ENCODE peak calls at places on chromosome 16, in seven cellular contexts. One of them, this sample, is unnamed.

GRCh38 chr16:84754353-84754856 is 54.6 kb downstream of the USP10 start:
- DNase-seq in hippocampal formation: peak; percentile 66
- DNase-seq in NCI-H82: peak; percentile 88
- DNase-seq in heart left ventricle: no peak
- DNase-seq in NCI-H748 treated with DMSO at 0.1 percent for 48 hours: peak; percentile 55
- DNase-seq in NCI-H1436: peak; percentile 76
- DNase-seq in HTR-8/SVneo: peak; percentile 70
- DNase-seq in this sample: peak; percentile 65

GRCh38 chr16:22388101-22388644 is 13.8 kb upstream of the CDR2 start:
- DNase-seq in NCI-H748 treated with DMSO at 0.1 percent for 48 hours: no peak
- DNase-seq in hippocampal formation: no peak
- DNase-seq in NCI-H1436: peak; percentile 56
- DNase-seq in NCI-H82: no peak
- DNase-seq in HTR-8/SVneo: no peak
- DNase-seq in heart left ventricle: no peak
- DNase-seq in this sample: no peak

GRCh38 chr16:21218135-21218534 is 6.8 kb upstream of the ZP2 start:
- DNase-seq in heart left ventricle: no peak
- DNase-seq in NCI-H82: no peak
- DNase-seq in NCI-H1436: no peak
- DNase-seq in NCI-H748 treated with DMSO at 0.1 percent for 48 hours: no peak
- DNase-seq in hippocampal formation: no peak
- DNase-seq in HTR-8/SVneo: no peak
- DNase-seq in this sample: no peak

GRCh38 chr16:22678311-22678710 is 135.7 kb upstream of the HS3ST2 start:
- DNase-seq in NCI-H82: no peak
- DNase-seq in NCI-H748 treated with DMSO at 0.1 percent for 48 hours: no peak
- DNase-seq in hippocampal formation: no peak
- DNase-seq in heart left ventricle: no peak
- DNase-seq in HTR-8/SVneo: no peak
- DNase-seq in NCI-H1436: no peak
- DNase-seq in this sample: no peak

GRCh38 chr16:2743007-2743810 is 9.2 kb upstream of the SRRM2 start:
- DNase-seq in heart left ventricle: no peak
- DNase-seq in NCI-H1436: no peak
- DNase-seq in NCI-H82: no peak
- DNase-seq in hippocampal formation: no peak
- DNase-seq in NCI-H748 treated with DMSO at 0.1 percent for 48 hours: no peak
- DNase-seq in HTR-8/SVneo: no peak
- DNase-seq in this sample: no peak

GRCh38 chr16:9384141-9384540 is 292.7 kb downstream of the HAPSTR1 start:
- DNase-seq in HTR-8/SVneo: no peak
- DNase-seq in NCI-H748 treated with DMSO at 0.1 percent for 48 hours: no peak
- DNase-seq in hippocampal formation: no peak
- DNase-seq in NCI-H82: no peak
- DNase-seq in NCI-H1436: no peak
- DNase-seq in heart left ventricle: no peak
- DNase-seq in this sample: no peak

GRCh38 chr16:88941933-88942909 is 34.8 kb downstream of the CBFA2T3 start:
- DNase-seq in NCI-H748 treated with DMSO at 0.1 percent for 48 hours: no peak
- DNase-seq in hippocampal formation: no peak
- DNase-seq in heart left ventricle: no peak
- DNase-seq in NCI-H1436: peak; percentile 43
- DNase-seq in NCI-H82: peak; percentile 56
- DNase-seq in HTR-8/SVneo: peak; percentile 77
- DNase-seq in this sample: peak; percentile 83

GRCh38 chr16:85891033-85891775 is 7.8 kb upstream of the IRF8 start:
- DNase-seq in HTR-8/SVneo: no peak
- DNase-seq in NCI-H82: no peak
- DNase-seq in hippocampal formation: no peak
- DNase-seq in NCI-H1436: no peak
- DNase-seq in NCI-H748 treated with DMSO at 0.1 percent for 48 hours: no peak
- DNase-seq in heart left ventricle: no peak
- DNase-seq in this sample: no peak

GRCh38 chr16:24049113-24049512 is 207.0 kb upstream of the CACNG3 start:
- DNase-seq in hippocampal formation: no peak
- DNase-seq in NCI-H1436: no peak
- DNase-seq in heart left ventricle: no peak
- DNase-seq in NCI-H748 treated with DMSO at 0.1 percent for 48 hours: no peak
- DNase-seq in HTR-8/SVneo: no peak
- DNase-seq in NCI-H82: no peak
- DNase-seq in this sample: no peak

GRCh38 chr16:69378760-69379159 is 7.0 kb downstream of the TERF2 start:
- DNase-seq in hippocampal formation: no peak
- DNase-seq in NCI-H748 treated with DMSO at 0.1 percent for 48 hours: no peak
- DNase-seq in NCI-H82: no peak
- DNase-seq in HTR-8/SVneo: no peak
- DNase-seq in NCI-H1436: no peak
- DNase-seq in heart left ventricle: no peak
- DNase-seq in this sample: no peak

GRCh38 chr16:85800321-85800669 is 800 bp downstream of the COX4I1 start:
- DNase-seq in heart left ventricle: no peak
- DNase-seq in NCI-H748 treated with DMSO at 0.1 percent for 48 hours: no peak
- DNase-seq in HTR-8/SVneo: no peak
- DNase-seq in NCI-H82: no peak
- DNase-seq in NCI-H1436: no peak
- DNase-seq in hippocampal formation: no peak
- DNase-seq in this sample: no peak

GRCh38 chr16:48276102-48276501 is 28.8 kb upstream of the ABCC11 start:
- DNase-seq in NCI-H1436: no peak
- DNase-seq in NCI-H82: no peak
- DNase-seq in HTR-8/SVneo: no peak
- DNase-seq in NCI-H748 treated with DMSO at 0.1 percent for 48 hours: no peak
- DNase-seq in hippocampal formation: peak; percentile 81
- DNase-seq in heart left ventricle: no peak
- DNase-seq in this sample: no peak

GRCh38 chr16:66927012-66927436 is 1.7 kb upstream of the RRAD start:
- DNase-seq in heart left ventricle: peak; percentile 89
- DNase-seq in hippocampal formation: no peak
- DNase-seq in NCI-H748 treated with DMSO at 0.1 percent for 48 hours: no peak
- DNase-seq in NCI-H1436: no peak
- DNase-seq in HTR-8/SVneo: peak; percentile 90
- DNase-seq in NCI-H82: no peak
- DNase-seq in this sample: peak; percentile 24

GRCh38 chr16:19822534-19822933 is 62.1 kb downstream of the GPRC5B start:
- DNase-seq in NCI-H1436: no peak
- DNase-seq in heart left ventricle: no peak
- DNase-seq in NCI-H748 treated with DMSO at 0.1 percent for 48 hours: no peak
- DNase-seq in NCI-H82: no peak
- DNase-seq in hippocampal formation: no peak
- DNase-seq in HTR-8/SVneo: no peak
- DNase-seq in this sample: no peak

GRCh38 chr16:69865701-69866100 is 85.4 kb upstream of the CLEC18A start:
- DNase-seq in heart left ventricle: peak; percentile 61
- DNase-seq in NCI-H82: no peak
- DNase-seq in HTR-8/SVneo: peak; percentile 64
- DNase-seq in hippocampal formation: no peak
- DNase-seq in NCI-H748 treated with DMSO at 0.1 percent for 48 hours: no peak
- DNase-seq in NCI-H1436: no peak
- DNase-seq in this sample: no peak

GRCh38 chr16:719815-720506 is 985 bp upstream of the ANTKMT start:
- DNase-seq in HTR-8/SVneo: no peak
- DNase-seq in NCI-H82: peak; percentile 95
- DNase-seq in NCI-H1436: peak; percentile 42
- DNase-seq in NCI-H748 treated with DMSO at 0.1 percent for 48 hours: no peak
- DNase-seq in hippocampal formation: no peak
- DNase-seq in heart left ventricle: no peak
- DNase-seq in this sample: no peak

GRCh38 chr16:68786685-68787418 is 49.8 kb downstream of the CDH1 start:
- DNase-seq in HTR-8/SVneo: no peak
- DNase-seq in NCI-H748 treated with DMSO at 0.1 percent for 48 hours: peak; percentile 20
- DNase-seq in NCI-H82: no peak
- DNase-seq in heart left ventricle: no peak
- DNase-seq in hippocampal formation: peak; percentile 93
- DNase-seq in NCI-H1436: peak; percentile 65
- DNase-seq in this sample: no peak

GRCh38 chr16:11205754-11206459 is 50.1 kb downstream of the SOCS1 start:
- DNase-seq in heart left ventricle: no peak
- DNase-seq in NCI-H82: no peak
- DNase-seq in NCI-H748 treated with DMSO at 0.1 percent for 48 hours: no peak
- DNase-seq in NCI-H1436: no peak
- DNase-seq in HTR-8/SVneo: no peak
- DNase-seq in hippocampal formation: no peak
- DNase-seq in this sample: no peak

GRCh38 chr16:20410153-20410723 is 904 bp downstream of the ACSM5 start:
- DNase-seq in NCI-H748 treated with DMSO at 0.1 percent for 48 hours: no peak
- DNase-seq in NCI-H82: no peak
- DNase-seq in hippocampal formation: no peak
- DNase-seq in NCI-H1436: no peak
- DNase-seq in heart left ventricle: no peak
- DNase-seq in HTR-8/SVneo: no peak
- DNase-seq in this sample: no peak

GRCh38 chr16:54447606-54448440 is 161.2 kb upstream of the IRX3 start:
- DNase-seq in NCI-H82: no peak
- DNase-seq in HTR-8/SVneo: peak; percentile 73
- DNase-seq in NCI-H1436: no peak
- DNase-seq in heart left ventricle: no peak
- DNase-seq in hippocampal formation: no peak
- DNase-seq in NCI-H748 treated with DMSO at 0.1 percent for 48 hours: no peak
- DNase-seq in this sample: no peak

GRCh38 chr16:24609740-24610420 is 70.5 kb downstream of the RBBP6 start:
- DNase-seq in HTR-8/SVneo: no peak
- DNase-seq in NCI-H1436: peak; percentile 78
- DNase-seq in hippocampal formation: peak; percentile 53
- DNase-seq in NCI-H748 treated with DMSO at 0.1 percent for 48 hours: peak; percentile 29
- DNase-seq in heart left ventricle: peak; percentile 33
- DNase-seq in NCI-H82: peak; percentile 96
- DNase-seq in this sample: peak; percentile 52